ENCODE peak calls at places on chromosome 1, in seven cellular contexts. One of them, this sample, is unnamed.

GRCh38 chr1:88029142-88029541 is 654.9 kb upstream of the PKN2 start:
- DNase-seq in neuronal stem cell: no peak
- DNase-seq in GM12865: no peak
- DNase-seq in fibroblast of pulmonary artery: peak
- DNase-seq in adrenal gland: no peak
- DNase-seq in psoas muscle: no peak
- DNase-seq in frontal cortex: no peak
- DNase-seq in this sample: peak

GRCh38 chr1:213051127-213051880 is at the start of gene RPS6KC1:
- DNase-seq in frontal cortex: peak
- DNase-seq in fibroblast of pulmonary artery: peak
- DNase-seq in adrenal gland: peak
- DNase-seq in psoas muscle: peak
- DNase-seq in GM12865: peak
- DNase-seq in neuronal stem cell: peak
- DNase-seq in this sample: peak

GRCh38 chr1:223504741-223505140 is 111.5 kb downstream of the CCDC185 start:
- DNase-seq in fibroblast of pulmonary artery: peak
- DNase-seq in frontal cortex: no peak
- DNase-seq in adrenal gland: no peak
- DNase-seq in GM12865: no peak
- DNase-seq in neuronal stem cell: no peak
- DNase-seq in psoas muscle: no peak
- DNase-seq in this sample: peak

GRCh38 chr1:228016653-228017355 is 10.0 kb downstream of the WNT3A start:
- DNase-seq in fibroblast of pulmonary artery: no peak
- DNase-seq in frontal cortex: no peak
- DNase-seq in psoas muscle: no peak
- DNase-seq in neuronal stem cell: no peak
- DNase-seq in adrenal gland: no peak
- DNase-seq in GM12865: no peak
- DNase-seq in this sample: no peak

GRCh38 chr1:162443906-162444305 is 32.0 kb upstream of the SH2D1B start:
- DNase-seq in frontal cortex: no peak
- DNase-seq in psoas muscle: no peak
- DNase-seq in fibroblast of pulmonary artery: no peak
- DNase-seq in adrenal gland: no peak
- DNase-seq in neuronal stem cell: no peak
- DNase-seq in GM12865: peak
- DNase-seq in this sample: no peak

GRCh38 chr1:160208179-160209040 is 3.2 kb downstream of the PEA15 start:
- DNase-seq in neuronal stem cell: no peak
- DNase-seq in frontal cortex: no peak
- DNase-seq in fibroblast of pulmonary artery: no peak
- DNase-seq in psoas muscle: no peak
- DNase-seq in adrenal gland: no peak
- DNase-seq in GM12865: no peak
- DNase-seq in this sample: no peak

GRCh38 chr1:12448746-12449177 is 169.2 kb downstream of the DHRS3 start:
- DNase-seq in frontal cortex: no peak
- DNase-seq in fibroblast of pulmonary artery: no peak
- DNase-seq in neuronal stem cell: no peak
- DNase-seq in adrenal gland: no peak
- DNase-seq in GM12865: peak
- DNase-seq in psoas muscle: no peak
- DNase-seq in this sample: no peak

GRCh38 chr1:204754821-204755220 is 69.3 kb upstream of the LRRN2 start:
- DNase-seq in fibroblast of pulmonary artery: no peak
- DNase-seq in frontal cortex: no peak
- DNase-seq in neuronal stem cell: no peak
- DNase-seq in GM12865: no peak
- DNase-seq in psoas muscle: no peak
- DNase-seq in adrenal gland: no peak
- DNase-seq in this sample: no peak

GRCh38 chr1:228366851-228367741 is 39.5 kb downstream of the TRIM11 start:
- DNase-seq in psoas muscle: peak
- DNase-seq in adrenal gland: no peak
- DNase-seq in fibroblast of pulmonary artery: no peak
- DNase-seq in GM12865: no peak
- DNase-seq in frontal cortex: no peak
- DNase-seq in neuronal stem cell: no peak
- DNase-seq in this sample: no peak

GRCh38 chr1:47527653-47528272 is 89.9 kb downstream of the FOXD2 start:
- DNase-seq in fibroblast of pulmonary artery: no peak
- DNase-seq in frontal cortex: no peak
- DNase-seq in psoas muscle: no peak
- DNase-seq in adrenal gland: no peak
- DNase-seq in GM12865: peak
- DNase-seq in neuronal stem cell: no peak
- DNase-seq in this sample: no peak

GRCh38 chr1:4803335-4803734 is 148.9 kb downstream of the AJAP1 start:
- DNase-seq in psoas muscle: no peak
- DNase-seq in fibroblast of pulmonary artery: no peak
- DNase-seq in adrenal gland: no peak
- DNase-seq in GM12865: no peak
- DNase-seq in neuronal stem cell: no peak
- DNase-seq in frontal cortex: no peak
- DNase-seq in this sample: no peak

GRCh38 chr1:43453442-43454269 is at the start of gene HYI:
- DNase-seq in fibroblast of pulmonary artery: peak
- DNase-seq in frontal cortex: peak
- DNase-seq in psoas muscle: peak
- DNase-seq in adrenal gland: peak
- DNase-seq in neuronal stem cell: peak
- DNase-seq in GM12865: peak
- DNase-seq in this sample: peak

GRCh38 chr1:161082483-161082882 is 6.9 kb downstream of the NECTIN4 start:
- DNase-seq in frontal cortex: no peak
- DNase-seq in fibroblast of pulmonary artery: no peak
- DNase-seq in adrenal gland: no peak
- DNase-seq in GM12865: no peak
- DNase-seq in neuronal stem cell: no peak
- DNase-seq in psoas muscle: no peak
- DNase-seq in this sample: no peak

GRCh38 chr1:201468844-201469644 is at the start of gene PHLDA3:
- DNase-seq in psoas muscle: peak
- DNase-seq in frontal cortex: peak
- DNase-seq in GM12865: peak
- DNase-seq in fibroblast of pulmonary artery: peak
- DNase-seq in neuronal stem cell: peak
- DNase-seq in adrenal gland: peak
- DNase-seq in this sample: peak

GRCh38 chr1:35085421-35085820 is 6.2 kb downstream of the ZMYM1 start:
- DNase-seq in frontal cortex: no peak
- DNase-seq in psoas muscle: no peak
- DNase-seq in neuronal stem cell: no peak
- DNase-seq in fibroblast of pulmonary artery: peak
- DNase-seq in adrenal gland: no peak
- DNase-seq in GM12865: no peak
- DNase-seq in this sample: no peak

GRCh38 chr1:63891211-63891610 is 117.4 kb downstream of the ROR1 start:
- DNase-seq in adrenal gland: no peak
- DNase-seq in GM12865: no peak
- DNase-seq in frontal cortex: no peak
- DNase-seq in neuronal stem cell: no peak
- DNase-seq in psoas muscle: no peak
- DNase-seq in fibroblast of pulmonary artery: no peak
- DNase-seq in this sample: no peak

GRCh38 chr1:236893626-236894545 is 98.8 kb downstream of the MTR start:
- DNase-seq in neuronal stem cell: no peak
- DNase-seq in frontal cortex: no peak
- DNase-seq in psoas muscle: no peak
- DNase-seq in fibroblast of pulmonary artery: no peak
- DNase-seq in GM12865: no peak
- DNase-seq in adrenal gland: no peak
- DNase-seq in this sample: peak

GRCh38 chr1:21670956-21671902 is 2.1 kb upstream of the RAP1GAP start:
- DNase-seq in frontal cortex: no peak
- DNase-seq in adrenal gland: no peak
- DNase-seq in psoas muscle: no peak
- DNase-seq in fibroblast of pulmonary artery: no peak
- DNase-seq in neuronal stem cell: no peak
- DNase-seq in GM12865: no peak
- DNase-seq in this sample: no peak

GRCh38 chr1:203117611-203118575 is 9.6 kb upstream of the ADORA1 start:
- DNase-seq in adrenal gland: peak
- DNase-seq in frontal cortex: peak
- DNase-seq in neuronal stem cell: peak
- DNase-seq in fibroblast of pulmonary artery: peak
- DNase-seq in GM12865: peak
- DNase-seq in psoas muscle: peak
- DNase-seq in this sample: peak

GRCh38 chr1:15426492-15427279 is 11.6 kb upstream of the CTRC start:
- DNase-seq in neuronal stem cell: no peak
- DNase-seq in frontal cortex: no peak
- DNase-seq in fibroblast of pulmonary artery: peak
- DNase-seq in GM12865: no peak
- DNase-seq in adrenal gland: peak
- DNase-seq in psoas muscle: no peak
- DNase-seq in this sample: peak

This sample was measured in mucosa of gallbladder.